ENCODE peak calls at places on chromosomes 11 and 22, in six cellular contexts. F is astrocyte of the spinal cord, A is upper lobe of right lung, I is WTC11, H is brain microvascular endothelial cell, B is lower leg skin. Z is an unnamed sample.

GRCh38 chr11:12457030-12457600 is 79.7 kb downstream of the PARVA start:
- DNase-seq in F (peak; percentile 51), A (no peak), B (no peak), I (no peak), H (peak; percentile 73), Z (peak; percentile 67)

GRCh38 chr11:56027354-56027753 is at the start of gene OR5AS1:
- DNase-seq in H (no peak), B (no peak), I (no peak), A (no peak), F (no peak), Z (no peak)

GRCh38 chr22:43216738-43217137 is 29.8 kb upstream of the TTLL12 start:
- DNase-seq in I (no peak), A (no peak), F (no peak), B (no peak), H (no peak), Z (no peak)

GRCh38 chr22:45534339-45535192 is 31.9 kb downstream of the FBLN1 start:
- DNase-seq in H (no peak), B (no peak), I (no peak), A (no peak), F (no peak), Z (peak; percentile 59)

GRCh38 chr11:60657880-60658279 is 41.5 kb upstream of the MS4A8 start:
- DNase-seq in B (no peak), H (no peak), I (no peak), F (no peak), A (no peak), Z (no peak)

GRCh38 chr11:120807414-120808150 is 216.3 kb upstream of the TBCEL start:
- DNase-seq in F (peak; percentile 95), I (no peak), B (no peak), A (no peak), H (peak; percentile 91), Z (peak; percentile 75)

GRCh38 chr22:33706100-33706499 is 214.2 kb downstream of the LARGE1 start:
- DNase-seq in F (no peak), B (no peak), H (no peak), I (peak; percentile 19), A (no peak), Z (peak; percentile 2)

GRCh38 chr11:66637557-66638176 is 836 bp upstream of the RBM4 start:
- DNase-seq in F (no peak), H (no peak), I (no peak), A (no peak), B (no peak), Z (no peak)

GRCh38 chr11:45948341-45948740 is 25.9 kb downstream of the LARGE2 start:
- DNase-seq in H (no peak), A (no peak), F (no peak), I (no peak), B (no peak), Z (no peak)

GRCh38 chr11:113840932-113841664 is 34.3 kb downstream of the USP28 start:
- DNase-seq in B (no peak), H (no peak), I (no peak), A (no peak), F (no peak), Z (no peak)

GRCh38 chr22:18103527-18104269 is 6.9 kb upstream of the TUBA8 start:
- DNase-seq in B (no peak), A (no peak), F (no peak), I (no peak), H (no peak), Z (no peak)

GRCh38 chr11:111301004-111301839 is 2.9 kb downstream of the POU2AF3 start:
- DNase-seq in A (no peak), H (no peak), F (no peak), B (no peak), I (no peak), Z (no peak)

GRCh38 chr11:18671246-18671645 is 27.3 kb upstream of the TMEM86A start:
- DNase-seq in B (peak; percentile 25), A (no peak), I (no peak), H (no peak), F (no peak), Z (no peak)

GRCh38 chr22:38308791-38309498 is 8.3 kb downstream of the CSNK1E start:
- DNase-seq in A (no peak), F (no peak), I (no peak), H (no peak), B (no peak), Z (no peak)

GRCh38 chr11:75191330-75191717 is 40.4 kb downstream of the SLCO2B1 start:
- DNase-seq in F (no peak), H (no peak), A (peak; percentile 58), B (no peak), I (no peak), Z (no peak)

GRCh38 chr22:45994516-45995404 is 17.8 kb upstream of the WNT7B start:
- DNase-seq in B (peak; percentile 96), I (peak; percentile 95), A (peak; percentile 92), H (no peak), F (peak; percentile 49), Z (peak; percentile 64)

GRCh38 chr22:35804421-35804820 is 86.7 kb downstream of the APOL5 start:
- DNase-seq in H (no peak), I (no peak), F (no peak), A (no peak), B (no peak), Z (peak; percentile 24)

DNA sequence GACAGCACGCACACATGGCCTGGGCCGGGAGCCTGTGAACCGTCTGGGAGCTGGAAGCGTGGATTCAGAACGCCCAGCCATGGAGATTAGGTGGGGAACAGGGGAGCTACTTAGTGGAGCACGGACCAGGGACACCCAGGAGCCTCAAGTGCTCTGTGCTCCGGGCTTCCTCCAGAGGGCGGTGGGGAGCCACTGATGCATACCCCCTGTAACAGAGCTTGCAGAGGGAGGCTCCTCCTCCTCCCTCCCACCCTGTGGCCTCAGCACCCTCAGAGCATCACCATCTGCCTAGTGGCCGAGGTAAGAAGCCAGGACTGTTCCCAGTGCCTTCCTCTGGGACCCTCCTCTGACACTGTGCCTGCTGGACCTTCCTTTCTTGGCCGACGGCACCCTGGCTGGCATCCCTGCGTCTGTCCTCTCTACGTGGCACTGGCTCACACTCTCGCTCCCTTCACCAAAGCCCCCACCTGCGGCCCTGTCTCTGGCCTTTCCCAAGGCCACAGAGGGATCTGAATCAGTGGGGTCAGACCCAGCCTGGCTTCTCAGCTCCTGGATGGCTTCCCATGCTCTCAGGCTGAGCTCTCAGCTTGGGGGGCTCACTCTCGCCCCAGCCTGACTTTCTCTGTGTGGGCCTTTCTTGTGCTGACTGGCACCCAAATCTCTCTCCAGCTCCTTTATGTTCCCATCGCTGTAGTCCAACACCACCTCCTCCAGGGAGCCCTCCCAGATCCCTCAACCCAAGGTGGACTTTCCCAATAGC is 780.9 kb downstream of the BRD1 start:
- DNase-seq in I (peak; percentile 90), H (peak; percentile 5), B (no peak), F (no peak), A (peak; percentile 63), Z (no peak)
- TF ChIP-seq CTCF in I (peak; percentile 48), H (peak; percentile 47), B (no peak), F (peak; percentile 5), A (peak; percentile 34), Z (no peak)

GRCh38 chr22:21652010-21652546 is 10.0 kb downstream of the SDF2L1 start:
- DNase-seq in H (peak; percentile 86), B (peak; percentile 97), A (peak; percentile 94), I (peak; percentile 95), F (peak; percentile 90), Z (peak; percentile 79)

GRCh38 chr22:21650280-21650679 is 8.2 kb downstream of the SDF2L1 start:
- DNase-seq in I (no peak), F (no peak), H (no peak), B (no peak), A (no peak), Z (no peak)

GRCh38 chr22:21650823-21651520 is 8.9 kb downstream of the SDF2L1 start:
- DNase-seq in F (peak; percentile 2), B (no peak), I (no peak), A (no peak), H (no peak), Z (no peak)

GRCh38 chr22:21651521-21652009 is 9.5 kb downstream of the SDF2L1 start:
- DNase-seq in I (no peak), A (no peak), B (no peak), H (no peak), F (no peak), Z (no peak)

GRCh38 chr22:21652547-21653545 is 10.7 kb downstream of the SDF2L1 start:
- DNase-seq in I (peak; percentile 60), F (no peak), H (no peak), B (no peak), A (no peak), Z (no peak)
- TF ChIP-seq CTCF in I (no peak), F (no peak), H (peak; percentile 8), B (no peak), A (no peak), Z (no peak)

GRCh38 chr11:43812471-43812870 is 68.2 kb upstream of the ALKBH3 start:
- DNase-seq in I (no peak), F (no peak), H (no peak), A (no peak), B (no peak), Z (no peak)

GRCh38 chr11:43806976-43807375 is 73.7 kb upstream of the ALKBH3 start:
- DNase-seq in B (no peak), F (no peak), A (no peak), H (no peak), I (no peak), Z (no peak)

DNA sequence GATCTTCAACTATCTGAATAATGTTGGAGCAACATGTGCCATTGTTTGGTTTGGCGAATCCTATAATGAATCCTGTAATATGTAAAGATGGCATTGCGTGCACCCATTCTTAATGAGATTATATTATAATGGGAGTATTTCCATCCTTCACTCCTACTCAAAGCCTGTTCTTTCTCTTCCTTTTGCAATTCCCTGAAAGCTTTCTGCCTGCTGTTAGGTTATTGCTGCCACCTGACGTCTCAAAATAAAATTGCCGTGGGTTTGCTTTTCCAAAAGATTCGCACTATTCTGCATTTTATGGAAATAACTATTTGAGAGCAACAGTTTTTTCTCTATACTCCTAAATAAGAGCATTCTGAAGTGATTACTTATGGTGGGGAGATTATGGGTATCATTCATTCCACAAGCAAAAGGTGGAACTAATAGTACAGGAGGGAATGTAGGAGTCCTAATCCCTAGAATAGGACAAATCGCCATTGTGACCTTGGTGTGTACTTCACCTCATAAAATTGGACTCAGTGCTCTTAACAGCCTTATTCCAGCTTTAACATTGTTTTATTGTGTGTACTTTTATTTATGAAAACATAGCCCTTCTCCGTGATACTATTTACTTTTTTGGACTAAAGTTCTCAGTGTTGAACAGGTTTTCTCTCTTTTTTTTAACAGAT is 69.6 kb upstream of the ALKBH3 start:
- DNase-seq in H (no peak), A (no peak), I (no peak), F (no peak), B (no peak), Z (peak; percentile 20)
- TF ChIP-seq CTCF in H (peak; percentile 46), A (no peak), I (no peak), F (peak; percentile 50), B (no peak), Z (peak; percentile 38)

GRCh38 chr11:62143727-62144126 is 19.9 kb downstream of the INCENP start:
- DNase-seq in A (peak; percentile 43), H (no peak), F (no peak), B (peak; percentile 53), I (peak; percentile 8), Z (no peak)
- TF ChIP-seq CTCF in A (no peak), H (peak; percentile 34), F (peak; percentile 26), B (no peak), I (no peak), Z (no peak)

DNA sequence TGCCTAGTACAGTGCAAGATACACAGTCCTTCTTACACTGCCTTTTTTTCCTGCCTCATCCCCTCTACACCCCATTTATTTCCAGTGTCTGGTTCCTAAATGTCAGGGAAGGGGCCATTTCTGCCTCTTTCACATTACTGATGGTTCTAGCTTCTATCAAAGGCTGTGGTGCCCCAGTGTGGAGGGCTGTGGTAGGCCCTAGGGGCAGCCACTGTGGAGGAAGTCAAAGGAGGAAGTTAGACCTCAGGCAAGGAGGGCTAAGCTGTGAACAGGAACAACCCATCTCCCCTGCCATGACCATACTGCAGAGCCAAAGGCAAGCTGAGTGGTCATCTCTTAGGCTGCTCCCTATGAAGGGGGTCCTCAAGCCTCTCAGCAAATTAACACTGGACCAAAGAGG is 81.9 kb upstream of the CRTAM start:
- DNase-seq in A (peak; percentile 75), F (no peak), B (no peak), H (no peak), I (no peak), Z (no peak)
- TF ChIP-seq CTCF in A (peak; percentile 38), F (no peak), B (no peak), H (peak; percentile 43), I (no peak), Z (no peak)